ENCODE peak calls at places on chromosomes 13 and 19, in nine cellular contexts. A is naive thymus-derived CD4-positive, alpha-beta T cell; J is GM13977; S is colonic mucosa; V is HEK293T; E is Ammon's horn; I is occipital lobe; M is COLO829; P is activated naive CD4-positive, alpha-beta T cell treated with anti-CD3 and anti-CD28 coated beads, Interleukin-2, amount 50 U/mL, for 72 hours. N is an unnamed sample.

GRCh38 chr13:29551214-29551613 is 44.3 kb downstream of the SLC7A1 start:
- DNase-seq in E (no peak), S (no peak), J (no peak), I (no peak), A (no peak), P (no peak), V (no peak), M (no peak), N (no peak)

GRCh38 chr13:77028202-77028601 is 1.2 kb upstream of the FBXL3 start:
- DNase-seq in S (no peak), E (no peak), A (no peak), P (no peak), I (no peak), V (peak; percentile 34), M (no peak), J (no peak), N (no peak)

GRCh38 chr13:29849731-29850212 is 645 bp downstream of the UBL3 start:
- DNase-seq in I (peak; percentile 81), A (no peak), M (no peak), V (peak; percentile 35), S (peak; percentile 63), J (peak; percentile 41), E (peak; percentile 56), P (peak; percentile 64), N (no peak)

GRCh38 chr13:112702341-112702982 is 12.6 kb downstream of the ATP11A start:
- DNase-seq in I (no peak), S (no peak), A (no peak), E (no peak), V (no peak), J (no peak), M (no peak), P (peak; percentile 25), N (no peak)

GRCh38 chr13:24348797-24349515 is 39.6 kb downstream of the C1QTNF9 start:
- DNase-seq in A (no peak), M (no peak), E (no peak), J (no peak), S (peak; percentile 91), I (no peak), V (no peak), P (no peak), N (no peak)

GRCh38 chr19:53785196-53785889 is 38.8 kb downstream of the NLRP12 start:
- DNase-seq in J (no peak), I (no peak), P (no peak), A (no peak), V (no peak), S (no peak), M (no peak), E (no peak), N (no peak)

GRCh38 chr19:21468791-21469190 is 36.6 kb upstream of the ZNF429 start:
- DNase-seq in E (no peak), A (no peak), P (no peak), M (no peak), S (no peak), V (no peak), I (no peak), J (peak; percentile 3), N (no peak)

GRCh38 chr19:3443840-3444694 is 36.3 kb downstream of the SMIM24 start:
- DNase-seq in E (peak; percentile 39), J (no peak), A (no peak), P (no peak), S (no peak), V (no peak), I (peak; percentile 77), M (no peak), N (peak; percentile 89)

GRCh38 chr19:16441661-16442071 is 30.1 kb downstream of the EPS15L1 start:
- DNase-seq in M (no peak), I (no peak), J (no peak), S (peak; percentile 37), E (no peak), P (no peak), A (no peak), V (peak; percentile 72), N (peak; percentile 38)

GRCh38 chr13:49400755-49401659 is 42.9 kb downstream of the CAB39L start:
- DNase-seq in I (peak; percentile 7), S (peak; percentile 44), E (peak; percentile 84), M (no peak), V (no peak), P (no peak), J (peak; percentile 36), A (no peak), N (peak; percentile 14)

GRCh38 chr19:40596608-40597328 is 4.4 kb upstream of the LTBP4 start:
- DNase-seq in I (no peak), E (no peak), J (no peak), A (no peak), M (peak; percentile 68), V (peak; percentile 79), P (no peak), S (peak; percentile 54), N (no peak)

GRCh38 chr13:21625366-21625765 is 21.4 kb upstream of the MICU2 start:
- DNase-seq in S (peak; percentile 29), P (no peak), E (peak; percentile 40), A (peak; percentile 7), M (peak; percentile 46), I (no peak), J (peak; percentile 63), V (peak; percentile 21), N (no peak)

GRCh38 chr13:82477436-82477835 is 1404.8 kb downstream of the SLITRK1 start:
- DNase-seq in A (no peak), S (no peak), P (no peak), I (no peak), E (no peak), J (no peak), V (no peak), M (no peak), N (no peak)

GRCh38 chr13:108278466-108278865 is 8.9 kb downstream of the TNFSF13B start:
- DNase-seq in J (no peak), M (no peak), V (no peak), I (no peak), S (no peak), E (no peak), A (no peak), P (no peak), N (no peak)

GRCh38 chr19:55620410-55620809 is 4.0 kb downstream of the ZNF784 start:
- DNase-seq in S (no peak), A (no peak), I (no peak), J (no peak), E (no peak), P (no peak), V (no peak), M (no peak), N (no peak)

GRCh38 chr19:48673436-48674100 is 751 bp upstream of the NTN5 start:
- DNase-seq in V (no peak), I (no peak), M (no peak), J (no peak), E (no peak), P (no peak), S (no peak), A (no peak), N (no peak)

GRCh38 chr13:81987677-81988357 is 1646.9 kb upstream of the SPRY2 start:
- DNase-seq in M (no peak), S (no peak), E (no peak), I (no peak), P (no peak), A (no peak), J (no peak), V (no peak), N (no peak)

GRCh38 chr13:71968025-71968424 is 101.0 kb upstream of the DACH1 start:
- DNase-seq in A (no peak), P (no peak), I (no peak), E (no peak), S (no peak), M (no peak), J (no peak), V (no peak), N (peak; percentile 32)

GRCh38 chr19:39481229-39481545 is 549 bp downstream of the TIMM50 start:
- DNase-seq in M (no peak), J (no peak), P (no peak), S (no peak), E (no peak), I (no peak), A (no peak), V (no peak), N (no peak)

GRCh38 chr13:71677114-71677513 is 189.9 kb downstream of the DACH1 start:
- DNase-seq in J (no peak), A (no peak), E (no peak), I (no peak), V (peak; percentile 69), M (no peak), S (no peak), P (no peak), N (no peak)

GRCh38 chr13:110525328-110526319 is 35.9 kb downstream of the RAB20 start:
- DNase-seq in P (no peak), J (peak; percentile 73), V (no peak), A (peak; percentile 24), M (no peak), I (no peak), E (no peak), S (peak; percentile 62), N (no peak)

GRCh38 chr13:44439615-44440014 is 66.0 kb downstream of the SERP2 start:
- DNase-seq in P (no peak), M (no peak), V (no peak), J (no peak), A (no peak), E (no peak), S (no peak), I (no peak), N (no peak)

GRCh38 chr19:58098682-58098998 is 609 bp upstream of the ZSCAN18 start:
- DNase-seq in P (no peak), E (no peak), A (no peak), I (no peak), S (no peak), M (no peak), V (no peak), J (no peak), N (no peak)

GRCh38 chr13:63208811-63209210 is 1793.2 kb upstream of the PCDH20 start:
- DNase-seq in P (no peak), A (no peak), J (no peak), S (no peak), I (no peak), E (no peak), M (no peak), V (no peak), N (no peak)

GRCh38 chr13:96090240-96091101 is 564 bp downstream of the HS6ST3 start:
- DNase-seq in S (no peak), V (peak; percentile 49), P (no peak), A (no peak), J (peak; percentile 62), I (no peak), M (no peak), E (no peak), N (peak; percentile 11)

GRCh38 chr19:38970664-38971532 is 4.6 kb downstream of the FBXO17 start:
- DNase-seq in S (no peak), I (no peak), J (no peak), A (no peak), E (peak; percentile 33), P (no peak), V (no peak), M (no peak), N (no peak)

GRCh38 chr13:62643007-62643483 is 1227.4 kb upstream of the PCDH20 start:
- DNase-seq in V (no peak), M (no peak), P (no peak), A (no peak), I (no peak), E (no peak), J (no peak), S (no peak), N (no peak)

GRCh38 chr13:28624707-28625432 is 34.1 kb upstream of the POMP start:
- DNase-seq in J (no peak), M (no peak), I (no peak), E (no peak), S (no peak), A (no peak), V (no peak), P (no peak), N (no peak)

N was measured in neuronal stem cell.